ENCODE peak calls at places on chromosomes 3 and 15, in nine cellular contexts. One of them, this sample, is unnamed.

GRCh38 chr3:183581496-183582155 is 26.1 kb upstream of the KLHL6 start:
- DNase-seq in HTR-8/SVneo: no peak
- DNase-seq in esophagus squamous epithelium: no peak
- DNase-seq in small intestine: no peak
- DNase-seq in GM12865: no peak
- DNase-seq in Kasumi-1: no peak
- DNase-seq in iris pigment epithelial cell: no peak
- DNase-seq in stimulated activated CD8-positive, alpha-beta memory T cell treated with anti-CD3 and anti-CD28 coated beads, Interleukin-15, amount 100 ng/mL, for 48 hours: no peak
- DNase-seq in cardiac fibroblast: no peak
- DNase-seq in this sample: no peak

GRCh38 chr3:170356596-170357175 is 829 bp upstream of the SKIL start:
- DNase-seq in iris pigment epithelial cell: peak
- DNase-seq in small intestine: peak
- DNase-seq in Kasumi-1: peak
- DNase-seq in HTR-8/SVneo: peak
- DNase-seq in esophagus squamous epithelium: peak
- DNase-seq in stimulated activated CD8-positive, alpha-beta memory T cell treated with anti-CD3 and anti-CD28 coated beads, Interleukin-15, amount 100 ng/mL, for 48 hours: peak
- DNase-seq in cardiac fibroblast: peak
- DNase-seq in GM12865: peak
- DNase-seq in this sample: peak

GRCh38 chr15:28961391-28961790 is 75.6 kb downstream of the APBA2 start:
- DNase-seq in HTR-8/SVneo: no peak
- DNase-seq in small intestine: no peak
- DNase-seq in Kasumi-1: no peak
- DNase-seq in iris pigment epithelial cell: no peak
- DNase-seq in stimulated activated CD8-positive, alpha-beta memory T cell treated with anti-CD3 and anti-CD28 coated beads, Interleukin-15, amount 100 ng/mL, for 48 hours: no peak
- DNase-seq in GM12865: no peak
- DNase-seq in cardiac fibroblast: no peak
- DNase-seq in esophagus squamous epithelium: no peak
- DNase-seq in this sample: no peak

GRCh38 chr3:156150434-156151066 is 30.2 kb downstream of the KCNAB1 start:
- DNase-seq in small intestine: peak
- DNase-seq in Kasumi-1: peak
- DNase-seq in cardiac fibroblast: peak
- DNase-seq in GM12865: peak
- DNase-seq in stimulated activated CD8-positive, alpha-beta memory T cell treated with anti-CD3 and anti-CD28 coated beads, Interleukin-15, amount 100 ng/mL, for 48 hours: no peak
- DNase-seq in esophagus squamous epithelium: no peak
- DNase-seq in iris pigment epithelial cell: peak
- DNase-seq in HTR-8/SVneo: peak
- DNase-seq in this sample: peak

GRCh38 chr15:88975891-88976290 is 62.7 kb upstream of the MFGE8 start:
- DNase-seq in Kasumi-1: no peak
- DNase-seq in HTR-8/SVneo: no peak
- DNase-seq in stimulated activated CD8-positive, alpha-beta memory T cell treated with anti-CD3 and anti-CD28 coated beads, Interleukin-15, amount 100 ng/mL, for 48 hours: no peak
- DNase-seq in esophagus squamous epithelium: no peak
- DNase-seq in iris pigment epithelial cell: no peak
- DNase-seq in cardiac fibroblast: no peak
- DNase-seq in small intestine: no peak
- DNase-seq in GM12865: no peak
- DNase-seq in this sample: no peak

GRCh38 chr3:112027839-112028238 is 6.7 kb upstream of the TMPRSS7 start:
- DNase-seq in iris pigment epithelial cell: no peak
- DNase-seq in HTR-8/SVneo: no peak
- DNase-seq in stimulated activated CD8-positive, alpha-beta memory T cell treated with anti-CD3 and anti-CD28 coated beads, Interleukin-15, amount 100 ng/mL, for 48 hours: no peak
- DNase-seq in Kasumi-1: no peak
- DNase-seq in cardiac fibroblast: no peak
- DNase-seq in small intestine: no peak
- DNase-seq in esophagus squamous epithelium: no peak
- DNase-seq in GM12865: no peak
- DNase-seq in this sample: no peak

GRCh38 chr3:50251220-50251619 is 15.2 kb downstream of the GNAI2 start:
- DNase-seq in iris pigment epithelial cell: peak
- DNase-seq in Kasumi-1: no peak
- DNase-seq in stimulated activated CD8-positive, alpha-beta memory T cell treated with anti-CD3 and anti-CD28 coated beads, Interleukin-15, amount 100 ng/mL, for 48 hours: no peak
- DNase-seq in cardiac fibroblast: peak
- DNase-seq in esophagus squamous epithelium: no peak
- DNase-seq in HTR-8/SVneo: no peak
- DNase-seq in small intestine: peak
- DNase-seq in GM12865: no peak
- DNase-seq in this sample: no peak

GRCh38 chr3:35383216-35383615 is 256.1 kb upstream of the ARPP21 start:
- DNase-seq in stimulated activated CD8-positive, alpha-beta memory T cell treated with anti-CD3 and anti-CD28 coated beads, Interleukin-15, amount 100 ng/mL, for 48 hours: no peak
- DNase-seq in cardiac fibroblast: peak
- DNase-seq in small intestine: no peak
- DNase-seq in Kasumi-1: no peak
- DNase-seq in HTR-8/SVneo: no peak
- DNase-seq in iris pigment epithelial cell: no peak
- DNase-seq in esophagus squamous epithelium: no peak
- DNase-seq in GM12865: no peak
- DNase-seq in this sample: peak

GRCh38 chr15:92343869-92344643 is 49.6 kb upstream of the ST8SIA2 start:
- DNase-seq in small intestine: no peak
- DNase-seq in GM12865: no peak
- DNase-seq in esophagus squamous epithelium: no peak
- DNase-seq in stimulated activated CD8-positive, alpha-beta memory T cell treated with anti-CD3 and anti-CD28 coated beads, Interleukin-15, amount 100 ng/mL, for 48 hours: no peak
- DNase-seq in cardiac fibroblast: no peak
- DNase-seq in iris pigment epithelial cell: no peak
- DNase-seq in HTR-8/SVneo: no peak
- DNase-seq in Kasumi-1: no peak
- DNase-seq in this sample: no peak

GRCh38 chr15:41332788-41333527 is at the start of gene NUSAP1:
- DNase-seq in small intestine: peak
- DNase-seq in iris pigment epithelial cell: peak
- DNase-seq in esophagus squamous epithelium: no peak
- DNase-seq in Kasumi-1: no peak
- DNase-seq in cardiac fibroblast: no peak
- DNase-seq in GM12865: peak
- DNase-seq in stimulated activated CD8-positive, alpha-beta memory T cell treated with anti-CD3 and anti-CD28 coated beads, Interleukin-15, amount 100 ng/mL, for 48 hours: no peak
- DNase-seq in HTR-8/SVneo: no peak
- DNase-seq in this sample: no peak

GRCh38 chr15:49225572-49226281 is 55.7 kb downstream of the GALK2 start:
- DNase-seq in Kasumi-1: peak
- DNase-seq in HTR-8/SVneo: no peak
- DNase-seq in esophagus squamous epithelium: no peak
- DNase-seq in small intestine: peak
- DNase-seq in GM12865: no peak
- DNase-seq in iris pigment epithelial cell: peak
- DNase-seq in stimulated activated CD8-positive, alpha-beta memory T cell treated with anti-CD3 and anti-CD28 coated beads, Interleukin-15, amount 100 ng/mL, for 48 hours: no peak
- DNase-seq in cardiac fibroblast: peak
- DNase-seq in this sample: peak

GRCh38 chr3:182284793-182285192 is 508.5 kb upstream of the ATP11B start:
- DNase-seq in HTR-8/SVneo: no peak
- DNase-seq in GM12865: no peak
- DNase-seq in stimulated activated CD8-positive, alpha-beta memory T cell treated with anti-CD3 and anti-CD28 coated beads, Interleukin-15, amount 100 ng/mL, for 48 hours: no peak
- DNase-seq in esophagus squamous epithelium: no peak
- DNase-seq in cardiac fibroblast: no peak
- DNase-seq in small intestine: peak
- DNase-seq in iris pigment epithelial cell: no peak
- DNase-seq in Kasumi-1: no peak
- DNase-seq in this sample: no peak

GRCh38 chr3:129592362-129593150 is 13.9 kb downstream of the PLXND1 start:
- DNase-seq in cardiac fibroblast: peak
- DNase-seq in esophagus squamous epithelium: peak
- DNase-seq in iris pigment epithelial cell: no peak
- DNase-seq in GM12865: no peak
- DNase-seq in Kasumi-1: peak
- DNase-seq in HTR-8/SVneo: no peak
- DNase-seq in stimulated activated CD8-positive, alpha-beta memory T cell treated with anti-CD3 and anti-CD28 coated beads, Interleukin-15, amount 100 ng/mL, for 48 hours: no peak
- DNase-seq in small intestine: no peak
- DNase-seq in this sample: peak

GRCh38 chr3:3110299-3110630 is at the start of gene IL5RA:
- DNase-seq in iris pigment epithelial cell: no peak
- DNase-seq in stimulated activated CD8-positive, alpha-beta memory T cell treated with anti-CD3 and anti-CD28 coated beads, Interleukin-15, amount 100 ng/mL, for 48 hours: no peak
- DNase-seq in Kasumi-1: no peak
- DNase-seq in esophagus squamous epithelium: no peak
- DNase-seq in cardiac fibroblast: peak
- DNase-seq in GM12865: peak
- DNase-seq in HTR-8/SVneo: no peak
- DNase-seq in small intestine: no peak
- DNase-seq in this sample: peak

GRCh38 chr3:7682822-7683229 is 818.8 kb upstream of the LMCD1 start:
- DNase-seq in GM12865: no peak
- DNase-seq in HTR-8/SVneo: no peak
- DNase-seq in small intestine: no peak
- DNase-seq in iris pigment epithelial cell: peak
- DNase-seq in esophagus squamous epithelium: no peak
- DNase-seq in cardiac fibroblast: peak
- DNase-seq in Kasumi-1: peak
- DNase-seq in stimulated activated CD8-positive, alpha-beta memory T cell treated with anti-CD3 and anti-CD28 coated beads, Interleukin-15, amount 100 ng/mL, for 48 hours: no peak
- DNase-seq in this sample: peak

GRCh38 chr3:159792070-159792469 is 196.6 kb upstream of the IL12A start:
- DNase-seq in small intestine: no peak
- DNase-seq in HTR-8/SVneo: no peak
- DNase-seq in esophagus squamous epithelium: no peak
- DNase-seq in GM12865: no peak
- DNase-seq in Kasumi-1: no peak
- DNase-seq in cardiac fibroblast: no peak
- DNase-seq in stimulated activated CD8-positive, alpha-beta memory T cell treated with anti-CD3 and anti-CD28 coated beads, Interleukin-15, amount 100 ng/mL, for 48 hours: no peak
- DNase-seq in iris pigment epithelial cell: no peak
- DNase-seq in this sample: no peak

GRCh38 chr15:62958528-62958927 is 84.0 kb upstream of the TPM1 start:
- DNase-seq in small intestine: no peak
- DNase-seq in cardiac fibroblast: no peak
- DNase-seq in Kasumi-1: no peak
- DNase-seq in esophagus squamous epithelium: no peak
- DNase-seq in GM12865: no peak
- DNase-seq in iris pigment epithelial cell: no peak
- DNase-seq in HTR-8/SVneo: no peak
- DNase-seq in stimulated activated CD8-positive, alpha-beta memory T cell treated with anti-CD3 and anti-CD28 coated beads, Interleukin-15, amount 100 ng/mL, for 48 hours: no peak
- DNase-seq in this sample: no peak

GRCh38 chr15:92029104-92029466 is 175.6 kb downstream of the SLCO3A1 start:
- DNase-seq in small intestine: no peak
- DNase-seq in esophagus squamous epithelium: no peak
- DNase-seq in Kasumi-1: no peak
- DNase-seq in cardiac fibroblast: no peak
- DNase-seq in stimulated activated CD8-positive, alpha-beta memory T cell treated with anti-CD3 and anti-CD28 coated beads, Interleukin-15, amount 100 ng/mL, for 48 hours: no peak
- DNase-seq in GM12865: no peak
- DNase-seq in HTR-8/SVneo: no peak
- DNase-seq in iris pigment epithelial cell: no peak
- DNase-seq in this sample: no peak

GRCh38 chr3:13282986-13283876 is 136.9 kb downstream of the NUP210 start:
- DNase-seq in esophagus squamous epithelium: no peak
- DNase-seq in iris pigment epithelial cell: peak
- DNase-seq in GM12865: no peak
- DNase-seq in small intestine: no peak
- DNase-seq in cardiac fibroblast: no peak
- DNase-seq in stimulated activated CD8-positive, alpha-beta memory T cell treated with anti-CD3 and anti-CD28 coated beads, Interleukin-15, amount 100 ng/mL, for 48 hours: no peak
- DNase-seq in HTR-8/SVneo: no peak
- DNase-seq in Kasumi-1: peak
- DNase-seq in this sample: peak